ENCODE peak calls at places on chromosomes 16 and 17, in four cellular contexts. G, H, X and R are unnamed samples.

GRCh38 chr17:75706042-75706728 is 15.1 kb upstream of the ITGB4 start:
- DNase-seq in H (no peak), G (no peak), X (no peak), R (peak; percentile 29)

GRCh38 chr16:59909262-59909661 is 1175.1 kb upstream of the GOT2 start:
- DNase-seq in G (no peak), H (no peak), X (no peak), R (no peak)

GRCh38 chr16:79185681-79186080 is 414.9 kb downstream of the MAF start:
- DNase-seq in G (no peak), H (no peak), X (no peak), R (no peak)

GRCh38 chr17:80005360-80006338 is 30.0 kb downstream of the TBC1D16 start:
- DNase-seq in X (peak; percentile 48), G (peak; percentile 25), H (peak; percentile 61), R (peak; percentile 52)

GRCh38 chr17:78996781-78997201 is 12.8 kb downstream of the CANT1 start:
- DNase-seq in G (no peak), X (no peak), H (no peak), R (no peak)

GRCh38 chr16:11242658-11243057 is 13.3 kb downstream of the SOCS1 start:
- DNase-seq in X (no peak), G (peak; percentile 22), H (no peak), R (no peak)

GRCh38 chr17:82542439-82542838 is 22.9 kb downstream of the FOXK2 start:
- DNase-seq in H (no peak), X (no peak), G (no peak), R (no peak)

GRCh38 chr16:69057400-69058378 is 47.8 kb upstream of the HAS3 start:
- DNase-seq in G (peak; percentile 77), X (no peak), H (no peak), R (no peak)

GRCh38 chr17:11598274-11599221 is at the start of gene DNAH9:
- DNase-seq in H (no peak), X (peak; percentile 95), G (peak; percentile 11), R (peak; percentile 97)

GRCh38 chr17:27564463-27564862 is 66.5 kb upstream of the LGALS9 start:
- DNase-seq in G (no peak), X (no peak), H (no peak), R (no peak)

GRCh38 chr17:15081008-15081407 is 184.1 kb downstream of the PMP22 start:
- DNase-seq in G (no peak), X (no peak), H (no peak), R (no peak)

GRCh38 chr17:48231995-48232729 is 124.6 kb downstream of the SNX11 start:
- DNase-seq in H (no peak), G (no peak), X (no peak), R (no peak)

GRCh38 chr16:2816751-2817495 is at the start of gene PRSS21:
- DNase-seq in H (peak; percentile 13), X (no peak), G (no peak), R (no peak)

GRCh38 chr16:27444015-27444414 is 42.0 kb downstream of the IL21R start:
- DNase-seq in H (no peak), X (no peak), G (peak; percentile 67), R (no peak)

GRCh38 chr16:73171380-73171779 is 123.5 kb upstream of the ZFHX3 start:
- DNase-seq in H (no peak), G (peak; percentile 22), X (no peak), R (no peak)

GRCh38 chr16:2365895-2366294 is 25.4 kb upstream of the ABCA3 start:
- DNase-seq in H (no peak), X (no peak), G (peak; percentile 15), R (no peak)

GRCh38 chr16:57735755-57736418 is at the start of gene KATNB1:
- DNase-seq in G (no peak), X (no peak), H (no peak), R (no peak)

GRCh38 chr16:30903596-30903995 is 7.2 kb downstream of the CTF1 start:
- DNase-seq in H (peak; percentile 21), G (peak; percentile 35), X (peak; percentile 61), R (no peak)

GRCh38 chr17:75693500-75694481 is 26.7 kb downstream of the SAP30BP start:
- DNase-seq in X (peak; percentile 73), H (no peak), G (peak; percentile 98), R (peak; percentile 87)

GRCh38 chr16:88303890-88304819 is 78.6 kb upstream of the ZNF469 start:
- DNase-seq in H (no peak), G (peak; percentile 89), X (no peak), R (peak; percentile 57)

GRCh38 chr17:42067371-42068180 is 17.2 kb upstream of the C17orf113 start:
- DNase-seq in X (peak; percentile 28), H (peak; percentile 63), G (peak; percentile 35), R (peak; percentile 77)

GRCh38 chr16:48101069-48101674 is 54.6 kb downstream of the ABCC12 start:
- DNase-seq in X (no peak), H (no peak), G (no peak), R (no peak)